ENCODE peak calls at places on chromosome 9, in four cellular contexts. C, I, F and X are unnamed samples.

GRCh38 chr9:9585920-9586319 is 1026.9 kb downstream of the PTPRD start:
- DNase-seq in I (no peak), F (no peak), C (no peak), X (no peak)

GRCh38 chr9:73269430-73270101 is 117.9 kb downstream of the ANXA1 start:
- DNase-seq in C (no peak), F (no peak), I (no peak), X (peak)

GRCh38 chr9:72089461-72090130 is 29.2 kb upstream of the C9orf57 start:
- DNase-seq in C (no peak), I (no peak), F (no peak), X (no peak)

GRCh38 chr9:108607607-108608006 is 248.2 kb downstream of the ACTL7B start:
- DNase-seq in F (no peak), C (no peak), I (no peak), X (no peak)

GRCh38 chr9:37730840-37731239 is 22.8 kb upstream of the TRMT10B start:
- DNase-seq in I (no peak), F (no peak), C (no peak), X (no peak)

GRCh38 chr9:79583957-79584654 is 12.3 kb downstream of the TLE4 start:
- DNase-seq in I (no peak), C (peak), F (no peak), X (no peak)

GRCh38 chr9:111008148-111009075 is 29.9 kb downstream of the LPAR1 start:
- DNase-seq in I (no peak), C (no peak), F (no peak), X (no peak)

GRCh38 chr9:81465468-81466002 is 223.8 kb downstream of the TLE1 start:
- DNase-seq in C (no peak), I (no peak), F (no peak), X (peak)

GRCh38 chr9:37839491-37840461 is 39.2 kb downstream of the DCAF10 start:
- DNase-seq in F (no peak), I (no peak), C (no peak), X (peak)

GRCh38 chr9:10003047-10003446 is 609.8 kb downstream of the PTPRD start:
- DNase-seq in I (no peak), F (no peak), C (no peak), X (no peak)

GRCh38 chr9:33852216-33852826 is 35.4 kb downstream of the UBE2R2 start:
- DNase-seq in C (no peak), I (peak), F (no peak), X (peak)

GRCh38 chr9:128494108-128494742 is 10.3 kb upstream of the GLE1 start:
- DNase-seq in C (no peak), F (no peak), I (no peak), X (peak)

GRCh38 chr9:109517798-109518435 is 19.8 kb upstream of the PTPN3 start:
- DNase-seq in I (no peak), C (no peak), F (no peak), X (peak)

GRCh38 chr9:112878752-112879151 is 11.9 kb downstream of the SLC46A2 start:
- DNase-seq in C (no peak), F (no peak), I (no peak), X (no peak)

GRCh38 chr9:88532320-88532719 is 2.7 kb upstream of the NXNL2 start:
- DNase-seq in I (no peak), F (no peak), C (no peak), X (peak)

GRCh38 chr9:85647571-85647970 is 94.2 kb downstream of the AGTPBP1 start:
- DNase-seq in C (no peak), F (no peak), I (peak), X (no peak)

GRCh38 chr9:91426123-91426745 is 2.6 kb upstream of the NFIL3 start:
- DNase-seq in F (no peak), I (peak), C (no peak), X (peak)
- TF ChIP-seq CTCF in F (no peak), I (peak), C (no peak), X (peak)

DNA sequence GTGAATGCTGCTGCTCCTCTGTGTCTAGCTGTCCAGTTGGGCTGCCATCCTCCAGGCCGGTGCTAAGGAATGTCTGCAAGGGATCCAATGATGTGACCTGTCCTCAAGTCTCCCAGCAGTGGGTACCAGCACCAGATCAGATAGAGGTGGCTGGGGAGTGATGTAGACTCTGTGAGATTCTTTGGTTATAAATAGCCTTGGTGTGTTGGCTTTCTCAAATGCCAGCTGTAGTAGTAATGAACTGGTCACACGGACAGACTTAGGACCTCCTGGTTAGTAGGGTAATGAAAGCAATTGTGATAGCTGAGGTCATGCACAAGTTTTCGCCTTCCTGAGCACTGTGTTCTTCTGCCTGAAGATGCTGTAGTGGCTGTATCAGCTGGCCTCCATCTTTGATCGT is 29.9 kb upstream of the RANBP6 start:
- DNase-seq in I (no peak), C (no peak), F (no peak), X (no peak)
- TF ChIP-seq CTCF in I (no peak), C (no peak), F (no peak), X (no peak)

GRCh38 chr9:124392855-124393460 is 22.3 kb downstream of the PSMB7 start:
- DNase-seq in C (no peak), I (no peak), F (no peak), X (peak)
- TF ChIP-seq CTCF in C (no peak), I (no peak), F (no peak), X (peak)

GRCh38 chr9:3868466-3868865 is 342.7 kb upstream of the RFX3 start:
- DNase-seq in F (no peak), C (no peak), I (no peak), X (no peak)
- TF ChIP-seq CTCF in F (no peak), C (no peak), I (no peak), X (no peak)

DNA sequence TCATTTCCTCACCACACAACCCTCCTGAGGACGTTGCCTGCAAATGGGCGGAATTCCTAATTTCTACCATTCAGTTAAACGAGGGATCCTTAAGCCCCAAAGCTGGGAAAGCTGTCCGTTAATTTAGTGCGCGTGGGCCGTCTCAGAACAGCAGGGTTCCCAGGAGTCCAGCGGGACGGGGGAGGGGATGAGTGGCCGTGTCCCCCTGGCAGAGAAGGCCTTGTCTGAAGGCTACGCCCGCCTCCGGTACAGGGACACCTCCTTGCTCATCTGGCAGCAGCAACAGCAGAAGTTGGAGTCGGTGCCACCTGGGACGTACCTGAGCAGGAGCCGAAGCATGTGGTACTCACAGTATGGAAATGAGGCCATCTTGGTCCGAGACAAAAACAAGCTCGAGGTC is 1.3 kb downstream of the BRD3OS start:
- DNase-seq in C (no peak), F (no peak), I (no peak), X (no peak)
- TF ChIP-seq CTCF in C (no peak), F (no peak), I (no peak), X (no peak)

GRCh38 chr9:14111670-14112069 is 202.3 kb downstream of the NFIB start:
- DNase-seq in I (no peak), F (no peak), C (no peak), X (peak)
- TF ChIP-seq CTCF in I (no peak), F (no peak), C (no peak), X (peak)

GRCh38 chr9:8074645-8075044 is 275.1 kb upstream of the DMAC1 start:
- DNase-seq in I (no peak), C (no peak), F (no peak), X (no peak)

DNA sequence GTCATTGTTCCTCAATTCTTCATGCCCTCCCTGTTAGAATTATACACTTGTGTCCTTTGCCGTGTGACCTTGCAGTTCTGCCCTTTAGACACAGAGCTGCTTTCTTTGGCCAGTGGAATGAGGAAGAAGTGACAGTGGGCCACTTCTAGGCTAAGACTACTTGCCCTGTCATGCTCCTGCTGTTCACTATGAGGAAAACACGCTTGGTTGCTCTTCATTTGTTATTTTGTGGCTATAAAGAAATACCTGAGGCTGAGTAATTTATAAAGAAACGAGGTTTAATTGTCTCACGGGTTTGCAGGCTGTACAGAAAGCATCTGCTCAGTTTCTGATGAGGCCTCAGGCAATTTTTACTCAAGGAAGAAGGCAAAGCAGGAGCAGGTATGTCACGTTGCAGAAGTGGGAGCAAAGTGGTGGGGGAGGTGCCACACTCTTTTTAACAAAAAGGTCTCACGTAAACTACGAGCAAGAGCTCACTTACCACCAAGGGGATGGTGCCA is 279.1 kb upstream of the DMAC1 start:
- DNase-seq in I (no peak), F (no peak), C (no peak), X (no peak)
- TF ChIP-seq CTCF in I (no peak), F (no peak), C (no peak), X (no peak)

GRCh38 chr9:131707677-131708612 is 31.9 kb downstream of the RAPGEF1 start:
- DNase-seq in I (no peak), C (no peak), F (no peak), X (peak)

GRCh38 chr9:131712151-131712716 is 27.6 kb downstream of the RAPGEF1 start:
- DNase-seq in F (no peak), I (no peak), C (no peak), X (no peak)

GRCh38 chr9:131707050-131707449 is 32.8 kb downstream of the RAPGEF1 start:
- DNase-seq in I (no peak), C (no peak), F (no peak), X (no peak)

GRCh38 chr9:131708613-131709002 is 31.3 kb downstream of the RAPGEF1 start:
- DNase-seq in I (no peak), F (no peak), C (no peak), X (no peak)

GRCh38 chr9:131709741-131710499 is 30.0 kb downstream of the RAPGEF1 start:
- DNase-seq in I (peak), F (no peak), C (no peak), X (peak)
- TF ChIP-seq CTCF in I (no peak), F (no peak), C (no peak), X (no peak)

DNA sequence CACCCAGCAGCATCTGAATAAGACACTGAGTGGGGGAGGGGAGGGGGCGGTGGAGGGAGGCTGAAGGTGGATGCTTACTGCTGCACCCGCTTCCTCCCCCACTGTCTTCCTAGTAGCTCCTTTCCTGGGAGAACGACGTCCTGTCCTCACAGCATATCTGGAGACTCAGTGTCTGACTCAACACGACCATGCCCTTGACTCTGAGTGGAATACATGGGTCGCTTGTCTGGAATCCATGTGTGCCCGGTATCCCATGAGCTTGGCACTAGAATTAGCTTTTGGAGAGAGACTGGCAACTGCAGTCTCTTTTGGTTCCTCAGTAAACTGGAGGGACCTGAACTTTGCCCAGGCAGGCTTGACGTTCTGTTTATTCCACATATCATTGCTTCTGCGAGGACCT is 125.4 kb upstream of the FAM120A start:
- DNase-seq in I (no peak), C (no peak), F (no peak), X (no peak)
- TF ChIP-seq CTCF in I (no peak), C (no peak), F (no peak), X (no peak)

GRCh38 chr9:101453776-101454570 is 18.4 kb upstream of the ALDOB start:
- DNase-seq in F (no peak), C (no peak), I (no peak), X (peak)

GRCh38 chr9:101458955-101459631 is 23.5 kb upstream of the ALDOB start:
- DNase-seq in C (no peak), F (no peak), I (peak), X (peak)

GRCh38 chr9:101455656-101456235 is 20.2 kb upstream of the ALDOB start:
- DNase-seq in F (no peak), C (no peak), I (no peak), X (peak)

GRCh38 chr9:101460965-101461364 is 25.4 kb upstream of the ALDOB start:
- DNase-seq in I (no peak), F (no peak), C (no peak), X (peak)

GRCh38 chr9:101457003-101457402 is 21.4 kb upstream of the ALDOB start:
- DNase-seq in F (no peak), I (no peak), C (no peak), X (no peak)
- TF ChIP-seq CTCF in F (no peak), I (no peak), C (no peak), X (no peak)